ENCODE peak calls at places on chromosomes 7 and 10, in nine cellular contexts. J is HuH-7; B is left ventricle myocardium inferior; R is stimulated activated naive B cell treated with anti-CD40 and anti-IgM and Interleukin-4, amounts not matched to agents 10 μg/mL and 1 μg/mL and 100 μg/mL, for 72 hours; Q is BJ; S is coronary artery; V is PC-9; O is fibroblast of pulmonary artery; Z is AG08395. W is an unnamed sample.

GRCh38 chr10:114151486-114151885 is 22.5 kb downstream of the CCDC186 start:
- DNase-seq in J (no peak), B (no peak), R (no peak), Q (peak; percentile 35), S (no peak), V (peak; percentile 73), O (peak; percentile 80), Z (peak; percentile 75), W (peak; percentile 97)

GRCh38 chr10:4532976-4533375 is 293.0 kb upstream of the AKR1E2 start:
- DNase-seq in J (no peak), B (no peak), R (no peak), Q (no peak), S (no peak), V (no peak), O (peak; percentile 40), Z (no peak), W (no peak)

GRCh38 chr10:24457661-24458318 is 248.9 kb downstream of the KIAA1217 start:
- DNase-seq in J (no peak), B (no peak), R (no peak), Q (no peak), S (no peak), V (peak; percentile 83), O (peak; percentile 30), Z (peak; percentile 24), W (peak; percentile 94)

GRCh38 chr7:47710201-47710935 is 128.5 kb upstream of the TNS3 start:
- DNase-seq in J (no peak), B (no peak), R (no peak), Q (no peak), S (no peak), V (no peak), O (peak; percentile 57), Z (no peak), W (no peak)

GRCh38 chr10:111511751-111512150 is 434.9 kb downstream of the ADRA2A start:
- DNase-seq in J (no peak), B (no peak), R (no peak), Q (no peak), S (no peak), V (no peak), O (no peak), Z (peak; percentile 34), W (no peak)

GRCh38 chr10:64286533-64286932 is 765.3 kb downstream of the REEP3 start:
- DNase-seq in J (no peak), B (no peak), R (no peak), Q (no peak), S (no peak), V (no peak), O (no peak), Z (no peak), W (no peak)

GRCh38 chr10:131822013-131822693 is 78.7 kb upstream of the PPP2R2D start:
- DNase-seq in J (no peak), B (no peak), R (no peak), Q (no peak), S (peak; percentile 54), V (no peak), O (no peak), Z (no peak), W (no peak)

GRCh38 chr7:159014297-159015062 is 130.2 kb downstream of the VIPR2 start:
- DNase-seq in J (no peak), B (no peak), R (no peak), Q (no peak), S (no peak), V (no peak), O (no peak), Z (no peak), W (no peak)

GRCh38 chr10:78357027-78357672 is 323.5 kb downstream of the RPS24 start:
- DNase-seq in J (no peak), B (no peak), R (no peak), Q (no peak), S (no peak), V (no peak), O (no peak), Z (no peak), W (no peak)

GRCh38 chr10:95133997-95134396 is 60.0 kb upstream of the ACSM6 start:
- DNase-seq in J (no peak), B (no peak), R (no peak), Q (no peak), S (no peak), V (no peak), O (no peak), Z (no peak), W (no peak)

GRCh38 chr10:72846225-72846624 is 47.3 kb upstream of the OIT3 start:
- DNase-seq in J (no peak), B (no peak), R (no peak), Q (peak; percentile 26), S (no peak), V (peak; percentile 94), O (peak; percentile 63), Z (peak; percentile 13), W (peak; percentile 98)

GRCh38 chr10:44398271-44398670 is 13.4 kb upstream of the CXCL12 start:
- DNase-seq in J (no peak), B (no peak), R (no peak), Q (no peak), S (peak; percentile 52), V (no peak), O (no peak), Z (no peak), W (no peak)

GRCh38 chr7:156949541-156950380 is at the start of gene NOM1:
- DNase-seq in J (peak; percentile 90), B (peak; percentile 92), R (peak; percentile 86), Q (no peak), S (peak; percentile 87), V (peak; percentile 75), O (peak; percentile 83), Z (peak; percentile 93), W (peak; percentile 54)

GRCh38 chr7:139648941-139649425 is 125.5 kb downstream of the CLEC2L start:
- DNase-seq in J (no peak), B (peak; percentile 29), R (peak; percentile 54), Q (no peak), S (no peak), V (no peak), O (no peak), Z (no peak), W (no peak)

GRCh38 chr10:132626019-132626760 is 88.6 kb downstream of the INPP5A start:
- DNase-seq in J (no peak), B (peak; percentile 12), R (no peak), Q (no peak), S (peak; percentile 70), V (no peak), O (no peak), Z (no peak), W (no peak)

GRCh38 chr10:104267721-104268690 is 978 bp upstream of the GSTO2 start:
- DNase-seq in J (no peak), B (no peak), R (no peak), Q (no peak), S (no peak), V (no peak), O (no peak), Z (no peak), W (peak; percentile 35)

GRCh38 chr7:115087437-115087836 is 165.5 kb downstream of the MDFIC start:
- DNase-seq in J (no peak), B (no peak), R (no peak), Q (no peak), S (no peak), V (peak; percentile 63), O (peak; percentile 95), Z (peak; percentile 69), W (peak; percentile 82)

GRCh38 chr10:119996944-119997343 is 104.4 kb downstream of the SEC23IP start:
- DNase-seq in J (no peak), B (no peak), R (no peak), Q (no peak), S (no peak), V (no peak), O (no peak), Z (no peak), W (no peak)

GRCh38 chr10:20990604-20991003 is 93.5 kb upstream of the NEBL start:
- DNase-seq in J (no peak), B (no peak), R (no peak), Q (no peak), S (no peak), V (peak; percentile 72), O (peak; percentile 48), Z (peak; percentile 53), W (peak; percentile 82)

GRCh38 chr7:105830405-105831218 is 45.8 kb downstream of the ATXN7L1 start:
- DNase-seq in J (no peak), B (no peak), R (no peak), Q (peak; percentile 97), S (no peak), V (peak; percentile 97), O (peak; percentile 93), Z (peak; percentile 96), W (peak; percentile 90)

GRCh38 chr10:84395581-84395980 is 67.2 kb downstream of the CCSER2 start:
- DNase-seq in J (no peak), B (no peak), R (no peak), Q (no peak), S (no peak), V (no peak), O (peak; percentile 18), Z (no peak), W (no peak)

GRCh38 chr10:11058965-11059364 is 41.3 kb downstream of the CELF2 start:
- DNase-seq in J (no peak), B (no peak), R (no peak), Q (no peak), S (no peak), V (no peak), O (peak; percentile 23), Z (peak; percentile 5), W (peak; percentile 46)

GRCh38 chr7:43152696-43153095 is 40.2 kb downstream of the HECW1 start:
- DNase-seq in J (no peak), B (no peak), R (no peak), Q (no peak), S (no peak), V (no peak), O (no peak), Z (no peak), W (no peak)

GRCh38 chr7:80665526-80665925 is 27.1 kb downstream of the CD36 start:
- DNase-seq in J (no peak), B (no peak), R (no peak), Q (no peak), S (no peak), V (no peak), O (no peak), Z (no peak), W (peak; percentile 85)